ENCODE peak calls at places on chromosomes 5 and 9, in nine cellular contexts. One of them, this sample, is unnamed.

GRCh38 chr5:135979510-135979909 is 24.7 kb upstream of the LECT2 start:
- DNase-seq in right cardiac atrium: no peak
- DNase-seq in fibroblast of lung: peak
- DNase-seq in psoas muscle: no peak
- DNase-seq in fibroblast of villous mesenchyme: peak
- DNase-seq in tibial artery: no peak
- DNase-seq in small intestine: no peak
- DNase-seq in bronchial epithelial cell: no peak
- DNase-seq in pancreas: no peak
- DNase-seq in this sample: peak

GRCh38 chr9:2271426-2271825 is 256.3 kb downstream of the SMARCA2 start:
- DNase-seq in right cardiac atrium: peak
- DNase-seq in fibroblast of lung: peak
- DNase-seq in psoas muscle: no peak
- DNase-seq in fibroblast of villous mesenchyme: peak
- DNase-seq in tibial artery: no peak
- DNase-seq in small intestine: no peak
- DNase-seq in bronchial epithelial cell: peak
- DNase-seq in pancreas: no peak
- DNase-seq in this sample: no peak

GRCh38 chr9:137786511-137786920 is 91.1 kb upstream of the CACNA1B start:
- DNase-seq in right cardiac atrium: peak
- DNase-seq in fibroblast of lung: no peak
- DNase-seq in psoas muscle: no peak
- DNase-seq in fibroblast of villous mesenchyme: peak
- DNase-seq in tibial artery: no peak
- DNase-seq in small intestine: no peak
- DNase-seq in bronchial epithelial cell: no peak
- DNase-seq in pancreas: no peak
- DNase-seq in this sample: no peak

GRCh38 chr5:176371621-176372539 is 6.6 kb downstream of the ARL10 start:
- DNase-seq in right cardiac atrium: no peak
- DNase-seq in fibroblast of lung: no peak
- DNase-seq in psoas muscle: peak
- DNase-seq in fibroblast of villous mesenchyme: no peak
- DNase-seq in tibial artery: no peak
- DNase-seq in small intestine: no peak
- DNase-seq in bronchial epithelial cell: no peak
- DNase-seq in pancreas: no peak
- DNase-seq in this sample: no peak

GRCh38 chr9:33623658-33624586 is 99.9 kb downstream of the ANKRD18B start:
- DNase-seq in right cardiac atrium: peak
- DNase-seq in fibroblast of lung: peak
- DNase-seq in psoas muscle: peak
- DNase-seq in fibroblast of villous mesenchyme: peak
- DNase-seq in tibial artery: no peak
- DNase-seq in small intestine: peak
- DNase-seq in bronchial epithelial cell: peak
- DNase-seq in pancreas: no peak
- DNase-seq in this sample: no peak

GRCh38 chr5:103519550-103519949 is 43.0 kb downstream of the NUDT12 start:
- DNase-seq in right cardiac atrium: no peak
- DNase-seq in fibroblast of lung: no peak
- DNase-seq in psoas muscle: no peak
- DNase-seq in fibroblast of villous mesenchyme: no peak
- DNase-seq in tibial artery: no peak
- DNase-seq in small intestine: no peak
- DNase-seq in bronchial epithelial cell: no peak
- DNase-seq in pancreas: no peak
- DNase-seq in this sample: no peak

GRCh38 chr9:18997151-18997550 is 35.9 kb downstream of the SAXO1 start:
- DNase-seq in right cardiac atrium: no peak
- DNase-seq in fibroblast of lung: no peak
- DNase-seq in psoas muscle: no peak
- DNase-seq in fibroblast of villous mesenchyme: no peak
- DNase-seq in tibial artery: no peak
- DNase-seq in small intestine: no peak
- DNase-seq in bronchial epithelial cell: peak
- DNase-seq in pancreas: no peak
- DNase-seq in this sample: no peak

GRCh38 chr9:13424204-13424603 is 144.7 kb upstream of the MPDZ start:
- DNase-seq in right cardiac atrium: no peak
- DNase-seq in fibroblast of lung: no peak
- DNase-seq in psoas muscle: no peak
- DNase-seq in fibroblast of villous mesenchyme: no peak
- DNase-seq in tibial artery: no peak
- DNase-seq in small intestine: peak
- DNase-seq in bronchial epithelial cell: no peak
- DNase-seq in pancreas: no peak
- DNase-seq in this sample: no peak

GRCh38 chr9:101336091-101336490 is 48.7 kb downstream of the BAAT start:
- DNase-seq in right cardiac atrium: no peak
- DNase-seq in fibroblast of lung: no peak
- DNase-seq in psoas muscle: no peak
- DNase-seq in fibroblast of villous mesenchyme: no peak
- DNase-seq in tibial artery: no peak
- DNase-seq in small intestine: no peak
- DNase-seq in bronchial epithelial cell: no peak
- DNase-seq in pancreas: no peak
- DNase-seq in this sample: no peak

GRCh38 chr5:149765932-149766331 is 35.8 kb downstream of the PPARGC1B start:
- DNase-seq in right cardiac atrium: no peak
- DNase-seq in fibroblast of lung: no peak
- DNase-seq in psoas muscle: no peak
- DNase-seq in fibroblast of villous mesenchyme: no peak
- DNase-seq in tibial artery: no peak
- DNase-seq in small intestine: peak
- DNase-seq in bronchial epithelial cell: peak
- DNase-seq in pancreas: no peak
- DNase-seq in this sample: no peak

GRCh38 chr9:102796244-102796643 is 198.9 kb upstream of the CYLC2 start:
- DNase-seq in right cardiac atrium: no peak
- DNase-seq in fibroblast of lung: no peak
- DNase-seq in psoas muscle: no peak
- DNase-seq in fibroblast of villous mesenchyme: no peak
- DNase-seq in tibial artery: no peak
- DNase-seq in small intestine: no peak
- DNase-seq in bronchial epithelial cell: no peak
- DNase-seq in pancreas: no peak
- DNase-seq in this sample: no peak

GRCh38 chr5:78745985-78746384 is 97.4 kb upstream of the LHFPL2 start:
- DNase-seq in right cardiac atrium: no peak
- DNase-seq in fibroblast of lung: peak
- DNase-seq in psoas muscle: no peak
- DNase-seq in fibroblast of villous mesenchyme: no peak
- DNase-seq in tibial artery: no peak
- DNase-seq in small intestine: no peak
- DNase-seq in bronchial epithelial cell: no peak
- DNase-seq in pancreas: no peak
- DNase-seq in this sample: peak

GRCh38 chr9:22405869-22406659 is 40.6 kb upstream of the DMRTA1 start:
- DNase-seq in right cardiac atrium: no peak
- DNase-seq in fibroblast of lung: no peak
- DNase-seq in psoas muscle: no peak
- DNase-seq in fibroblast of villous mesenchyme: no peak
- DNase-seq in tibial artery: no peak
- DNase-seq in small intestine: no peak
- DNase-seq in bronchial epithelial cell: no peak
- DNase-seq in pancreas: peak
- DNase-seq in this sample: no peak

GRCh38 chr5:151085517-151086031 is 4.7 kb upstream of the TNIP1 start:
- DNase-seq in right cardiac atrium: peak
- DNase-seq in fibroblast of lung: no peak
- DNase-seq in psoas muscle: peak
- DNase-seq in fibroblast of villous mesenchyme: peak
- DNase-seq in tibial artery: no peak
- DNase-seq in small intestine: peak
- DNase-seq in bronchial epithelial cell: peak
- DNase-seq in pancreas: no peak
- DNase-seq in this sample: no peak

GRCh38 chr5:58399951-58400350 is 59.9 kb downstream of the PLK2 start:
- DNase-seq in right cardiac atrium: no peak
- DNase-seq in fibroblast of lung: no peak
- DNase-seq in psoas muscle: no peak
- DNase-seq in fibroblast of villous mesenchyme: no peak
- DNase-seq in tibial artery: no peak
- DNase-seq in small intestine: no peak
- DNase-seq in bronchial epithelial cell: no peak
- DNase-seq in pancreas: no peak
- DNase-seq in this sample: no peak

GRCh38 chr5:142740903-142741302 is 29.3 kb upstream of the ARHGAP26 start:
- DNase-seq in right cardiac atrium: no peak
- DNase-seq in fibroblast of lung: no peak
- DNase-seq in psoas muscle: no peak
- DNase-seq in fibroblast of villous mesenchyme: peak
- DNase-seq in tibial artery: no peak
- DNase-seq in small intestine: no peak
- DNase-seq in bronchial epithelial cell: no peak
- DNase-seq in pancreas: no peak
- DNase-seq in this sample: no peak

GRCh38 chr5:74042559-74043357 is 416.8 kb downstream of the ARHGEF28 start:
- DNase-seq in right cardiac atrium: no peak
- DNase-seq in fibroblast of lung: peak
- DNase-seq in psoas muscle: no peak
- DNase-seq in fibroblast of villous mesenchyme: peak
- DNase-seq in tibial artery: no peak
- DNase-seq in small intestine: no peak
- DNase-seq in bronchial epithelial cell: peak
- DNase-seq in pancreas: no peak
- DNase-seq in this sample: peak

DNA sequence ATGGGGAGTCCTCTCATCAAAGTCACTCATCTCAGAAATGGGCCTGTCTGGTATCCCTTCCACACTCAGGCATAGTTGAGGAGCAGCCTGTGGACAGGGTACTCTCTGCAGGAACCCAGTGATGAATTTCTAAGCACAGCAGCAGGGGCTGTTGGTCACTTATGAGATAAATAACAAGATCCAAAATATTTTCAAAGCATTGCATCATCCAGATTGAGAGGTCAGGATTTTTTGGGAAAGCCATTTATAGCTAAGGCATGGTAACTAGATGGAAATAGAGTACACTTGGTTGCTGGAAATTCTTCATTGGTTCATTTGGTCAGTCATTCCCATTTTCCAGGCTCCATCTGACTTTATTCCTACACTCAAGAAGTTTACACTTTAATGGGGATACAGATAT is 246.8 kb upstream of the RAI14 start:
- DNase-seq in right cardiac atrium: no peak
- DNase-seq in fibroblast of lung: no peak
- DNase-seq in psoas muscle: no peak
- DNase-seq in fibroblast of villous mesenchyme: no peak
- DNase-seq in tibial artery: no peak
- DNase-seq in small intestine: no peak
- DNase-seq in bronchial epithelial cell: no peak
- DNase-seq in pancreas: no peak
- DNase-seq in this sample: no peak
- H3K4me3 ChIP-seq in right cardiac atrium: no peak
- H3K4me3 ChIP-seq in fibroblast of lung: no peak
- H3K4me3 ChIP-seq in psoas muscle: no peak
- H3K4me3 ChIP-seq in fibroblast of villous mesenchyme: no peak
- H3K4me3 ChIP-seq in tibial artery: no peak
- H3K4me3 ChIP-seq in small intestine: no peak
- H3K4me3 ChIP-seq in bronchial epithelial cell: no peak
- H3K4me3 ChIP-seq in pancreas: no peak
- H3K4me3 ChIP-seq in this sample: no peak

GRCh38 chr5:139658501-139658927 is 10.4 kb downstream of the CXXC5 start:
- DNase-seq in right cardiac atrium: peak
- DNase-seq in fibroblast of lung: peak
- DNase-seq in psoas muscle: peak
- DNase-seq in fibroblast of villous mesenchyme: no peak
- DNase-seq in tibial artery: peak
- DNase-seq in small intestine: no peak
- DNase-seq in bronchial epithelial cell: peak
- DNase-seq in pancreas: peak
- DNase-seq in this sample: no peak
- H3K4me3 ChIP-seq in right cardiac atrium: no peak
- H3K4me3 ChIP-seq in fibroblast of lung: no peak
- H3K4me3 ChIP-seq in psoas muscle: peak
- H3K4me3 ChIP-seq in fibroblast of villous mesenchyme: no peak
- H3K4me3 ChIP-seq in tibial artery: no peak
- H3K4me3 ChIP-seq in small intestine: no peak
- H3K4me3 ChIP-seq in bronchial epithelial cell: no peak
- H3K4me3 ChIP-seq in pancreas: no peak
- H3K4me3 ChIP-seq in this sample: peak

DNA sequence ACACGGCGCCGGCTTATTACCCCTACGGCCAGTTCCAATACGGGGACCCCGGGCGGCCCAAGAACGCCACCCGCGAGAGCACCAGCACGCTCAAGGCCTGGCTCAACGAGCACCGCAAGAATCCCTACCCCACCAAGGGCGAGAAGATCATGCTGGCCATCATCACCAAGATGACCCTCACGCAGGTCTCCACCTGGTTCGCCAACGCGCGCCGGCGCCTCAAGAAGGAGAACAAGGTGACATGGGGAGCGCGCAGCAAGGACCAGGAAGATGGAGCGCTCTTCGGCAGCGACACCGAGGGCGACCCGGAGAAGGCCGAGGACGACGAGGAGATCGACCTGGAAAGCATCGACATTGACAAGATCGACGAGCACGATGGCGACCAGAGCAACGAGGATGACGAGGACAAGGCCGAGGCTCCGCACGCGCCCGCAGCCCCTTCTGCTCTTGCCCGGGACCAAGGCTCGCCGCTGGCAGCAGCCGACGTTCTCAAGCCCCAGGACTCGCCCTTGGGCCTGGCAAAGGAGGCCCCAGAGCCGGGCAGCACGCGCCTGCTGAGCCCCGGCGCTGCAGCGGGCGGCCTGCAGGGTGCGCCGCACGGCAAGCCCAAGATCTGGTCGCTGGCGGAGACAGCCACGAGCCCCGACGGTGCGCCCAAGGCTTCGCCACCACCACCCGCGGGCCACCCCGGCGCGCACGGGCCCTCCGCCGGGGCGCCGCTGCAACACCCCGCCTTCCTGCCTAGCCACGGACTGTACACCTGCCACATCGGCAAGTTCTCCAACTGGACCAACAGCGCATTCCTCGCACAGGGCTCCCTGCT is 3.9 kb downstream of the IRX1 start:
- DNase-seq in right cardiac atrium: no peak
- DNase-seq in fibroblast of lung: peak
- DNase-seq in psoas muscle: no peak
- DNase-seq in fibroblast of villous mesenchyme: no peak
- DNase-seq in tibial artery: no peak
- DNase-seq in small intestine: no peak
- DNase-seq in bronchial epithelial cell: no peak
- DNase-seq in pancreas: peak
- DNase-seq in this sample: no peak
- H3K4me3 ChIP-seq in right cardiac atrium: no peak
- H3K4me3 ChIP-seq in fibroblast of lung: no peak
- H3K4me3 ChIP-seq in psoas muscle: no peak
- H3K4me3 ChIP-seq in fibroblast of villous mesenchyme: no peak
- H3K4me3 ChIP-seq in tibial artery: no peak
- H3K4me3 ChIP-seq in small intestine: no peak
- H3K4me3 ChIP-seq in bronchial epithelial cell: no peak
- H3K4me3 ChIP-seq in pancreas: no peak
- H3K4me3 ChIP-seq in this sample: peak

DNA sequence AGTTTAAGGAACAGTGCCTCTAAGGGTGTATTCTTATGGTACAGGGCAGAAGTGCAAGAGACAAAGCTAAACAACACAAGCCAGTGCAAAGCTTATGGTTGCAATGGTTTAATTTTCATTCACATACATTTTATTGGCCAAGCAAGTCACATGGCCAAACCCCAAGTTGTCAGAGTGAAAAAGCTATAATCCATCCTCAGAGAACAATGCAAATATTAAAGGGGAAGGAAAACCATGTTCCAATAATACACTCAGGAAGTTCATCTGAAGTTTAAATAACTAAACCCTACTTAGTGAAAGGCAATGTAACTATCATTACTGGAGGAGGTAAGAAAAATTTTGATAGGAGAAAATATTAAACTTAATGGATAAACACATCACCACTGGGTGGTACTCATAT is 26.6 kb upstream of the TLR4 start:
- DNase-seq in right cardiac atrium: no peak
- DNase-seq in fibroblast of lung: no peak
- DNase-seq in psoas muscle: no peak
- DNase-seq in fibroblast of villous mesenchyme: no peak
- DNase-seq in tibial artery: no peak
- DNase-seq in small intestine: no peak
- DNase-seq in bronchial epithelial cell: no peak
- DNase-seq in pancreas: no peak
- DNase-seq in this sample: no peak
- H3K4me3 ChIP-seq in right cardiac atrium: no peak
- H3K4me3 ChIP-seq in fibroblast of lung: no peak
- H3K4me3 ChIP-seq in psoas muscle: no peak
- H3K4me3 ChIP-seq in fibroblast of villous mesenchyme: no peak
- H3K4me3 ChIP-seq in tibial artery: no peak
- H3K4me3 ChIP-seq in small intestine: no peak
- H3K4me3 ChIP-seq in bronchial epithelial cell: no peak
- H3K4me3 ChIP-seq in pancreas: no peak
- H3K4me3 ChIP-seq in this sample: no peak

This sample was measured in skeletal muscle cell.